ENCODE peak calls at places on chromosomes 12 and 14, in seven cellular contexts. One of them, this sample, is unnamed.

GRCh38 chr12:119695034-119695433 is 27.1 kb downstream of the PRKAB1 start:
- DNase-seq in GM12878: no peak
- DNase-seq in GM12891: no peak
- DNase-seq in H1: peak
- DNase-seq in SK-N-SH: peak
- DNase-seq in HepG2: peak
- DNase-seq in K562: peak
- DNase-seq in this sample: no peak

GRCh38 chr12:51439330-51439729 is 14.7 kb downstream of the SLC4A8 start:
- DNase-seq in GM12878: no peak
- DNase-seq in GM12891: no peak
- DNase-seq in H1: no peak
- DNase-seq in SK-N-SH: no peak
- DNase-seq in HepG2: no peak
- DNase-seq in K562: no peak
- DNase-seq in this sample: no peak

GRCh38 chr12:6292606-6293005 is 17.9 kb upstream of the PLEKHG6 start:
- DNase-seq in GM12878: no peak
- DNase-seq in GM12891: no peak
- DNase-seq in H1: no peak
- DNase-seq in SK-N-SH: no peak
- DNase-seq in HepG2: peak
- DNase-seq in K562: no peak
- DNase-seq in this sample: no peak

GRCh38 chr12:47356129-47356622 is 276.4 kb upstream of the AMIGO2 start:
- DNase-seq in GM12878: peak
- DNase-seq in GM12891: peak
- DNase-seq in H1: no peak
- DNase-seq in SK-N-SH: no peak
- DNase-seq in HepG2: no peak
- DNase-seq in K562: no peak
- DNase-seq in this sample: no peak

GRCh38 chr12:14111230-14111865 is 129.9 kb upstream of the GRIN2B start:
- DNase-seq in GM12878: peak
- DNase-seq in GM12891: peak
- DNase-seq in H1: peak
- DNase-seq in SK-N-SH: peak
- DNase-seq in HepG2: peak
- DNase-seq in K562: no peak
- DNase-seq in this sample: peak

GRCh38 chr12:4086481-4086880 is 187.1 kb upstream of the CCND2 start:
- DNase-seq in GM12878: no peak
- DNase-seq in GM12891: no peak
- DNase-seq in H1: no peak
- DNase-seq in SK-N-SH: no peak
- DNase-seq in HepG2: no peak
- DNase-seq in K562: no peak
- DNase-seq in this sample: no peak

GRCh38 chr12:3658327-3659163 is 94.4 kb downstream of the CRACR2A start:
- DNase-seq in GM12878: no peak
- DNase-seq in GM12891: peak
- DNase-seq in H1: peak
- DNase-seq in SK-N-SH: no peak
- DNase-seq in HepG2: peak
- DNase-seq in K562: peak
- DNase-seq in this sample: peak

GRCh38 chr14:92922883-92923743 is at the start of gene CHGA:
- DNase-seq in GM12878: no peak
- DNase-seq in GM12891: peak
- DNase-seq in H1: peak
- DNase-seq in SK-N-SH: peak
- DNase-seq in HepG2: peak
- DNase-seq in K562: peak
- DNase-seq in this sample: peak

GRCh38 chr12:71594214-71594948 is 69.3 kb downstream of the ZFC3H1 start:
- DNase-seq in GM12878: no peak
- DNase-seq in GM12891: no peak
- DNase-seq in H1: no peak
- DNase-seq in SK-N-SH: peak
- DNase-seq in HepG2: peak
- DNase-seq in K562: peak
- DNase-seq in this sample: no peak

GRCh38 chr12:24605466-24605865 is 343.4 kb downstream of the BCAT1 start:
- DNase-seq in GM12878: no peak
- DNase-seq in GM12891: no peak
- DNase-seq in H1: no peak
- DNase-seq in SK-N-SH: no peak
- DNase-seq in HepG2: no peak
- DNase-seq in K562: no peak
- DNase-seq in this sample: no peak

GRCh38 chr12:67788118-67788517 is 139.6 kb downstream of the DYRK2 start:
- DNase-seq in GM12878: no peak
- DNase-seq in GM12891: no peak
- DNase-seq in H1: no peak
- DNase-seq in SK-N-SH: no peak
- DNase-seq in HepG2: no peak
- DNase-seq in K562: no peak
- DNase-seq in this sample: no peak

GRCh38 chr12:77954156-77954555 is 123.5 kb downstream of the NAV3 start:
- DNase-seq in GM12878: no peak
- DNase-seq in GM12891: no peak
- DNase-seq in H1: no peak
- DNase-seq in SK-N-SH: no peak
- DNase-seq in HepG2: no peak
- DNase-seq in K562: no peak
- DNase-seq in this sample: no peak

GRCh38 chr12:51307655-51308593 is 16.1 kb downstream of the BIN2 start:
- DNase-seq in GM12878: no peak
- DNase-seq in GM12891: no peak
- DNase-seq in H1: no peak
- DNase-seq in SK-N-SH: no peak
- DNase-seq in HepG2: no peak
- DNase-seq in K562: no peak
- DNase-seq in this sample: no peak

GRCh38 chr14:33755358-33755757 is 195.5 kb downstream of the EGLN3 start:
- DNase-seq in GM12878: no peak
- DNase-seq in GM12891: no peak
- DNase-seq in H1: no peak
- DNase-seq in SK-N-SH: no peak
- DNase-seq in HepG2: no peak
- DNase-seq in K562: no peak
- DNase-seq in this sample: no peak

GRCh38 chr12:11624126-11624525 is 25.3 kb upstream of the ETV6 start:
- DNase-seq in GM12878: no peak
- DNase-seq in GM12891: no peak
- DNase-seq in H1: no peak
- DNase-seq in SK-N-SH: no peak
- DNase-seq in HepG2: no peak
- DNase-seq in K562: no peak
- DNase-seq in this sample: no peak

GRCh38 chr14:74932401-74932901 is 9.4 kb upstream of the RPS6KL1 start:
- DNase-seq in GM12878: no peak
- DNase-seq in GM12891: no peak
- DNase-seq in H1: no peak
- DNase-seq in SK-N-SH: no peak
- DNase-seq in HepG2: no peak
- DNase-seq in K562: no peak
- DNase-seq in this sample: no peak

GRCh38 chr14:68702105-68702504 is 90.8 kb downstream of the ZFP36L1 start:
- DNase-seq in GM12878: no peak
- DNase-seq in GM12891: no peak
- DNase-seq in H1: no peak
- DNase-seq in SK-N-SH: no peak
- DNase-seq in HepG2: no peak
- DNase-seq in K562: no peak
- DNase-seq in this sample: no peak

GRCh38 chr14:104137297-104138097 is 890 bp upstream of the KIF26A start:
- DNase-seq in GM12878: no peak
- DNase-seq in GM12891: peak
- DNase-seq in H1: peak
- DNase-seq in SK-N-SH: peak
- DNase-seq in HepG2: peak
- DNase-seq in K562: peak
- DNase-seq in this sample: peak

GRCh38 chr12:96902076-96902475 is 5.0 kb upstream of the NEDD1 start:
- DNase-seq in GM12878: no peak
- DNase-seq in GM12891: no peak
- DNase-seq in H1: no peak
- DNase-seq in SK-N-SH: no peak
- DNase-seq in HepG2: no peak
- DNase-seq in K562: no peak
- DNase-seq in this sample: no peak

GRCh38 chr14:25537846-25538455 is 488.0 kb upstream of the STXBP6 start:
- DNase-seq in GM12878: no peak
- DNase-seq in GM12891: peak
- DNase-seq in H1: peak
- DNase-seq in SK-N-SH: peak
- DNase-seq in HepG2: peak
- DNase-seq in K562: peak
- DNase-seq in this sample: no peak

GRCh38 chr12:57175428-57176138 is 28.2 kb upstream of the LRP1-AS start:
- DNase-seq in GM12878: no peak
- DNase-seq in GM12891: no peak
- DNase-seq in H1: peak
- DNase-seq in SK-N-SH: peak
- DNase-seq in HepG2: peak
- DNase-seq in K562: peak
- DNase-seq in this sample: no peak

GRCh38 chr12:114904254-114905003 is 220.5 kb upstream of the TBX3 start:
- DNase-seq in GM12878: no peak
- DNase-seq in GM12891: no peak
- DNase-seq in H1: no peak
- DNase-seq in SK-N-SH: no peak
- DNase-seq in HepG2: no peak
- DNase-seq in K562: no peak
- DNase-seq in this sample: no peak

GRCh38 chr12:114898159-114898558 is 214.2 kb upstream of the TBX3 start:
- DNase-seq in GM12878: no peak
- DNase-seq in GM12891: no peak
- DNase-seq in H1: no peak
- DNase-seq in SK-N-SH: no peak
- DNase-seq in HepG2: no peak
- DNase-seq in K562: no peak
- DNase-seq in this sample: no peak

GRCh38 chr12:114903394-114903748 is 219.4 kb upstream of the TBX3 start:
- DNase-seq in GM12878: no peak
- DNase-seq in GM12891: no peak
- DNase-seq in H1: no peak
- DNase-seq in SK-N-SH: no peak
- DNase-seq in HepG2: no peak
- DNase-seq in K562: no peak
- DNase-seq in this sample: no peak

GRCh38 chr12:114901316-114901715 is 217.3 kb upstream of the TBX3 start:
- DNase-seq in GM12878: no peak
- DNase-seq in GM12891: no peak
- DNase-seq in H1: no peak
- DNase-seq in SK-N-SH: no peak
- DNase-seq in HepG2: no peak
- DNase-seq in K562: no peak
- DNase-seq in this sample: no peak

DNA sequence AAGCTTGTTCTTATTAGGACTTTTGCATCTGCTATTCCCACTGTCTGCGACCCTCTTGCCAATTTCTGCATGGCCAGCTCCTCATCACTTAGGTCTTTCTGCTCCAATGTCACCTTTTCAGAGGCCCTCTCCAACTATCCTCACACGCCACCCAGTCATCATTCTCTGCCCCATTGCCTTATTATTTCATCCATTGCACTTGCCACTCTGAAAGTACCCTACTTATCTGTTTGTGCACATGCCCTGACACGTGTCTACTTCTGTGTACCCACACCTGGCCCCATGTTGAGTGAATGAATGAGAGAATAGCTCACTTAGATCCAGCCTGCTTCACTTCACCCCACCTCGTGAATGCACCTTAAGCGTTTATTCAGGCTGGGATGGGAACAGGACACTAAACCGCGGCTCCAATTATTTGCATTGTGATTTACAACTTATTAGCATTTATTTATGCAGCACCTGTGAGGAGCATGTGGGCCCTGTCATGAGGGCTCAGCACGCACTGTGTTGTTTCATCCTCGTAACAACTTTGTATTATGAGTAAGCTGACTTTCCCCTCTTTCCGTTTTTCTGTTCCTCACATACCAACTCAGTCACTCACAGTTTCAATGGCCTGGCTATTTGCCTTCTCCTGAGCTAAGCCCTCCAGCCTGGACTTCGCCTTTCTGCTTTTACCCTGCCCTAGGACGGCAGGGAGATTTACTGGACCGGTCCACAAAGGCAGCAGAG is 218.9 kb upstream of the TBX3 start:
- DNase-seq in GM12878: no peak
- DNase-seq in GM12891: no peak
- DNase-seq in H1: no peak
- DNase-seq in SK-N-SH: no peak
- DNase-seq in HepG2: peak
- DNase-seq in K562: no peak
- DNase-seq in this sample: no peak
- TF ChIP-seq TAF1 in GM12878: no peak
- TF ChIP-seq TAF1 in GM12891: no peak
- TF ChIP-seq TAF1 in H1: no peak
- TF ChIP-seq TAF1 in SK-N-SH: no peak
- TF ChIP-seq TAF1 in HepG2: no peak
- TF ChIP-seq TAF1 in K562: no peak
- TF ChIP-seq TAF1 in this sample: no peak

GRCh38 chr12:16030729-16031128 is 119.6 kb downstream of the DERA start:
- DNase-seq in GM12878: no peak
- DNase-seq in GM12891: no peak
- DNase-seq in H1: no peak
- DNase-seq in SK-N-SH: no peak
- DNase-seq in HepG2: peak
- DNase-seq in K562: no peak
- DNase-seq in this sample: no peak
- TF ChIP-seq TAF1 in GM12878: no peak
- TF ChIP-seq TAF1 in GM12891: no peak
- TF ChIP-seq TAF1 in H1: no peak
- TF ChIP-seq TAF1 in SK-N-SH: no peak
- TF ChIP-seq TAF1 in HepG2: no peak
- TF ChIP-seq TAF1 in K562: no peak
- TF ChIP-seq TAF1 in this sample: no peak

DNA sequence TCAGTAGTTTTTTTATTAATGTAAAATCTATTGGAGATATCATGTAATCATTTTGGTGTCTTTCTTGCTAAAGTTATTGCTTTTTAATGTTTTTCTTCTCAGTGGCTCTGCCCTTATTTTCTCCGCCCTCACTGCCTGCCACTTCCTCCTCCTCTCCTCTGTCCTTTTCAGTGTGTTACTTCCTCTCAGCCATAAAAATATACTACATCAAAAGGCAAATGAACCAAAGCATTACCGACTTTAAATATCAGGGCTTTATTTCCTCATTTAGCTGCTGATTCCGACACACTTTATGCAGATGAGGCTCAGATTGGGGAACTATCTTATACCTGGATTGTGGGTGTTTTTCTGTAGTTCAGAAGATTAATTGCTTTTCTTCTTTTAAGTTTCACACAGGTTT is 118.1 kb downstream of the CMAS start:
- DNase-seq in GM12878: no peak
- DNase-seq in GM12891: no peak
- DNase-seq in H1: no peak
- DNase-seq in SK-N-SH: no peak
- DNase-seq in HepG2: no peak
- DNase-seq in K562: no peak
- DNase-seq in this sample: no peak
- TF ChIP-seq TAF1 in GM12878: no peak
- TF ChIP-seq TAF1 in GM12891: no peak
- TF ChIP-seq TAF1 in H1: no peak
- TF ChIP-seq TAF1 in SK-N-SH: no peak
- TF ChIP-seq TAF1 in HepG2: no peak
- TF ChIP-seq TAF1 in K562: no peak
- TF ChIP-seq TAF1 in this sample: no peak

GRCh38 chr12:75137896-75138295 is 71.7 kb downstream of the KCNC2 start:
- DNase-seq in GM12878: no peak
- DNase-seq in GM12891: no peak
- DNase-seq in H1: no peak
- DNase-seq in SK-N-SH: no peak
- DNase-seq in HepG2: no peak
- DNase-seq in K562: no peak
- DNase-seq in this sample: no peak
- TF ChIP-seq TAF1 in GM12878: no peak
- TF ChIP-seq TAF1 in GM12891: no peak
- TF ChIP-seq TAF1 in H1: no peak
- TF ChIP-seq TAF1 in SK-N-SH: no peak
- TF ChIP-seq TAF1 in HepG2: no peak
- TF ChIP-seq TAF1 in K562: no peak
- TF ChIP-seq TAF1 in this sample: no peak

This sample was measured in GM12892.